ENCODE peak calls at places on chromosomes 6 and 20, in ten cellular contexts. E is AG09319, Y is OCI-LY7, J is GM12865, Z is fibroblast of pulmonary artery, R is transverse colon, N is endothelial cell, C is HCT116, S is fibroblast of mammary gland, L is fibroblast of villous mesenchyme. F is an unnamed sample.

GRCh38 chr6:165266236-165267025 is 43.0 kb downstream of the C6orf118 start:
- DNase-seq in E (no peak), Y (no peak), J (no peak), Z (no peak), R (no peak), N (no peak), C (no peak), S (no peak), L (no peak), F (no peak)

GRCh38 chr20:59813948-59814834 is 119.2 kb downstream of the SYCP2 start:
- DNase-seq in E (no peak), Y (no peak), J (no peak), Z (no peak), R (no peak), N (no peak), C (no peak), S (no peak), L (no peak), F (no peak)

GRCh38 chr20:58492795-58493538 is 22.2 kb downstream of the APCDD1L start:
- DNase-seq in E (no peak), Y (no peak), J (no peak), Z (no peak), R (no peak), N (no peak), C (no peak), S (no peak), L (no peak), F (no peak)

GRCh38 chr6:113414511-113414910 is 442.6 kb upstream of the MARCKS start:
- DNase-seq in E (no peak), Y (peak), J (peak), Z (peak), R (peak), N (no peak), C (peak), S (peak), L (peak), F (peak)

GRCh38 chr20:34984756-34985261 is 29.1 kb downstream of the MYH7B start:
- DNase-seq in E (no peak), Y (no peak), J (no peak), Z (no peak), R (no peak), N (no peak), C (no peak), S (no peak), L (no peak), F (peak)

GRCh38 chr6:105484238-105485161 is 81.6 kb upstream of the PREP start:
- DNase-seq in E (no peak), Y (peak), J (peak), Z (peak), R (no peak), N (no peak), C (peak), S (peak), L (peak), F (peak)

GRCh38 chr6:113858067-113858604 is 991 bp downstream of the MARCKS start:
- DNase-seq in E (no peak), Y (no peak), J (peak), Z (peak), R (peak), N (peak), C (no peak), S (peak), L (peak), F (peak)

GRCh38 chr6:37536462-37537225 is 37.0 kb upstream of the CCDC167 start:
- DNase-seq in E (no peak), Y (no peak), J (no peak), Z (no peak), R (no peak), N (peak), C (no peak), S (no peak), L (no peak), F (no peak)

GRCh38 chr6:83092756-83093399 is 25.4 kb downstream of the DOP1A start:
- DNase-seq in E (peak), Y (no peak), J (no peak), Z (peak), R (no peak), N (no peak), C (no peak), S (peak), L (peak), F (peak)

GRCh38 chr20:4156411-4156810 is 141.1 kb upstream of the RNF24 start:
- DNase-seq in E (no peak), Y (no peak), J (no peak), Z (no peak), R (no peak), N (no peak), C (no peak), S (no peak), L (no peak), F (peak)

GRCh38 chr6:152727507-152727906 is 23.1 kb upstream of the VIP start:
- DNase-seq in E (no peak), Y (no peak), J (peak), Z (no peak), R (no peak), N (no peak), C (no peak), S (no peak), L (no peak), F (no peak)

DNA sequence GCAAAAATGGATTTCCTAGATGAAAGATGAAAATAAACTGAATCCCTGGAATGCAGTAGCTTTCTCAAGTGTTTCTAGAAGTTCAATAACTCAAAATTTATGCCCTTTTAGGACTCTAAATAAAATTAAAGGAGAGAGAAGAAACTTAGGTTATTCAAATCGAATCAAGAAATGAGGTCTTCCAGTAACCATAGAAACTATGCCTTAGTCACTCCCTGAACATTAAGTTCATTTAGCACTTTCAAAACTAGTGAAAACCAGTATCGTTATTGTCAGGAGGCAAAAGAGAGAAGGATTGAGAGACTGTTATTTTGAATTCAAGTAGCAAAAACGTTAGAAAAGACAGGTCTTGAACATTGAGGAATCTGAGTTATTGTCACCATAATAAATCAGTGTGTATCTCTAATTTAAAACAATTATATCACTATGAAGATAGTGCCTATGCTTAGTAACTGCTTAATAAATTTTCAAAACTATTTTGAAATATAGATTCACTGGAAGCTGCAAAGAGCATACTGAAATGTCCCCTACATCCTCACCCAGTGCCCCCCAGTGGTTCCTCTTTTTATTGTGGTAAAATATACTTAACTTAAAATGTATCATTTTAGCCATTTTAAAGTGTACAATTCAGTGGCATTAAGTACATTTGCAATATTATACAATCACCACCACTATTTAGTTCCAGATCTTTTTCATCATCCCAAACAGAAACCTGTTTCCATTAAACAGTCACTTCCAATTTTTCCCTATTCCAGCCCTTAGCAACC is 4.6 kb downstream of the RPP21 start:
- DNase-seq in E (no peak), Y (peak), J (no peak), Z (no peak), R (no peak), N (no peak), C (no peak), S (no peak), L (no peak), F (no peak)
- TF ChIP-seq CTCF in E (no peak), Y (peak), J (no peak), Z (peak), R (no peak), N (no peak), C (peak), S (peak), L (no peak), F (no peak)

GRCh38 chr20:24588725-24589340 is 119.4 kb downstream of the SYNDIG1 start:
- DNase-seq in E (no peak), Y (no peak), J (no peak), Z (no peak), R (no peak), N (no peak), C (no peak), S (no peak), L (no peak), F (no peak)

GRCh38 chr20:24586523-24586840 is 117.1 kb downstream of the SYNDIG1 start:
- DNase-seq in E (no peak), Y (no peak), J (no peak), Z (no peak), R (no peak), N (no peak), C (no peak), S (no peak), L (no peak), F (no peak)

GRCh38 chr20:24588047-24588635 is 118.7 kb downstream of the SYNDIG1 start:
- DNase-seq in E (no peak), Y (no peak), J (no peak), Z (no peak), R (no peak), N (no peak), C (no peak), S (no peak), L (no peak), F (no peak)

GRCh38 chr20:24585796-24586522 is 116.5 kb downstream of the SYNDIG1 start:
- DNase-seq in E (no peak), Y (no peak), J (no peak), Z (no peak), R (no peak), N (no peak), C (no peak), S (no peak), L (no peak), F (no peak)

GRCh38 chr20:24587384-24588046 is 118.1 kb downstream of the SYNDIG1 start:
- DNase-seq in E (no peak), Y (no peak), J (no peak), Z (no peak), R (no peak), N (no peak), C (no peak), S (no peak), L (no peak), F (no peak)
- TF ChIP-seq CTCF in E (no peak), Y (no peak), J (no peak), Z (no peak), R (no peak), N (no peak), C (no peak), S (no peak), L (no peak), F (no peak)

DNA sequence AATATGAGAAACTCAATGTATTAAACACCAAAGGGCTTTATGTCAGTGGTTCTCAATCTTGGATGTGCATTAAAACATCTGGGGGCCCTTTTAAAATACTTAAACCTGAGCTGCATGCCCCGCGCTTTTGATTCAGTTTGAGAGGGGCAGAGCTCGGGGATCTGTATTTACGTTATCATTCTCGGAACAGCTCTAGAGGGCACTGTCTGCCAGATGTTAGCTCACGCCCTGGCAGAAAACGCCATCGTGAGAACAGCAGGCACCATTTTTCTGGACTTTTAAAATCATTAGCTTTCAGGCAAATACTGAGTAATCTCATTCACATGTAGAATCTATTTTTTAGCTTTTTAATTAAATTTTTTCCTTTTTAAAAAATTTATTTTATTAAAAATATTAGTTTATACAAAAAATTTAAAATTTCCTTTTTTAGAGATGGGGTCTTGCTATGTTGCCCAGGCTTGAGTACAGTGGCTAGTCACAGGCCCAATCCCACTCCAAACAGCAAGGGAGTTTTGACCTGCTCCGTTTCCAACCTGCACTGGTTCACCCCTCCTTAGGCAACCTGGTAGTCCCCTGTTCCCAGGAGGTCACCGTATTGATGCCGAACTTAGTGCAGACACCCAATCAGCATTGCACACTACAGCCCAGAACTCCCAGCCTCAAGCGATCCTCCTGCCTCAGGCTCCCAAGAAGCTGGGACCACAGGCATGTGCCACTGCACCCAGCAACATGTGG is 30.0 kb upstream of the ZNF133 start:
- DNase-seq in E (no peak), Y (peak), J (no peak), Z (no peak), R (no peak), N (no peak), C (no peak), S (no peak), L (no peak), F (no peak)
- TF ChIP-seq CTCF in E (no peak), Y (peak), J (no peak), Z (no peak), R (no peak), N (no peak), C (no peak), S (peak), L (no peak), F (no peak)

GRCh38 chr6:149929422-149929821 is 6.5 kb upstream of the RAET1G start:
- DNase-seq in E (no peak), Y (peak), J (no peak), Z (no peak), R (no peak), N (peak), C (no peak), S (no peak), L (no peak), F (no peak)
- TF ChIP-seq CTCF in E (peak), Y (peak), J (peak), Z (peak), R (no peak), N (peak), C (peak), S (peak), L (peak), F (peak)

DNA sequence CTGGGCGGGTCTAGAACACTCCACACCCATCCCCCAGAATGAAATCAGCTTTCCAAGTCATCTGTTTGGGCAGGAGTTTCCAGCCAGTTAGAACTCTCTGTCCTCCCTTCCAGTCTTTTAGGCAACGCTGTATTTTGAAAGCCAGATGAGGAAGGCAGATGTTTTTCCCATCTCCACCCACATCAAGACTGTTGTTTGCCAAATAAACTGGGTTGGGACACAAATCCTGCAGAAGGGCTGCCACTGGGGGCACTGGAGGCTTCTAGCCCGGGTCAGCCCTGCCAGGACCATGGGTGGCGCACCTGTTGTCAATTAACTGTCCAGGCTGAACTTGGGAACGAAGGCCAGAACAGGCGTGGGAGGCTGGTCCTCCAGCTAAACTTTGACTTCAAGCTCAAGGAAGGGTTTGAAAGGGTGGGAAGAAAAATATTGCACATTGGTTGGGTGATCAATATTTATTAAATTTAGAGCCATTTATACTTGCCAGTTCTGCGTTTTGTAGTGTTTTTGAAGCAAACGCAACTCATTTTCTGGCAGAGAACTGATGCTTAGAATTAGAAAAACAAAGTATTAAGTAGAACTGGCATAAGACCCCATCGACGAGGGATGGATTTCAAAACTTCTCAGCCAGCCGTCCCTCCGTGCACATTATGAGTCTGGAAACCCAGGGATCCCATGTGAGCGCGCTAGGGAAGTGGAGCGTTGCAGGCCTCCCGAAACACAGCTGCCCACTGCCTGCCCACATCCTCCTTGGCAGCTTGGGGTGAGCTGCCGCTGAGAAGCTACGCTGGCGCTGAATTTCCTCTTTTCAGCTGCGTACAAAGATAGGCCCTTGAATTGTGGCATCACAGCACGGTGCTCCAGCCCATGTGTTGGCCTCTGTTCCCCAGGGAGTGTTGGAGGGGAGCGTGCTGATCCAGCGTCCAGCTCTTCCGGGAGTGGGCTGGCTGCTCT is 297.4 kb downstream of the QKI start:
- DNase-seq in E (peak), Y (peak), J (peak), Z (no peak), R (peak), N (no peak), C (no peak), S (peak), L (peak), F (no peak)
- TF ChIP-seq CTCF in E (peak), Y (peak), J (peak), Z (no peak), R (no peak), N (no peak), C (peak), S (peak), L (no peak), F (no peak)

GRCh38 chr6:170575250-170575649 is 9.2 kb downstream of the PDCD2 start:
- DNase-seq in E (no peak), Y (no peak), J (no peak), Z (peak), R (no peak), N (no peak), C (no peak), S (peak), L (no peak), F (no peak)
- TF ChIP-seq CTCF in E (no peak), Y (peak), J (no peak), Z (peak), R (no peak), N (no peak), C (peak), S (peak), L (peak), F (peak)

GRCh38 chr6:145895802-145896201 is 68.4 kb downstream of the SHPRH start:
- DNase-seq in E (no peak), Y (peak), J (no peak), Z (peak), R (no peak), N (no peak), C (no peak), S (peak), L (peak), F (peak)
- TF ChIP-seq CTCF in E (peak), Y (peak), J (no peak), Z (peak), R (no peak), N (peak), C (peak), S (peak), L (peak), F (peak)